ENCODE peak calls at places on chromosomes 13 and 19, in six cellular contexts. F is GM12891, M is GM12878, W is HepG2, T is H1, Z is K562. L is an unnamed sample.

GRCh38 chr13:67229438-67230242 is 496 bp downstream of the PCDH9 start:
- DNase-seq in M (no peak), Z (no peak), T (no peak), W (no peak), F (no peak), L (no peak)

GRCh38 chr19:27742041-27742440 is 1470.9 kb downstream of the UQCRFS1 start:
- DNase-seq in Z (no peak), F (no peak), T (no peak), W (no peak), M (no peak), L (no peak)

GRCh38 chr13:113528101-113528797 is 37.7 kb upstream of the DCUN1D2 start:
- DNase-seq in W (no peak), T (no peak), Z (no peak), F (no peak), M (no peak), L (no peak)

GRCh38 chr13:73972503-73972902 is 161.7 kb downstream of the KLF12 start:
- DNase-seq in F (no peak), W (peak; percentile 25), T (no peak), Z (no peak), M (no peak), L (no peak)

GRCh38 chr13:104869501-104869900 is 1666.0 kb downstream of the EFNB2 start:
- DNase-seq in W (no peak), F (no peak), M (no peak), T (no peak), Z (no peak), L (no peak)

GRCh38 chr19:9885077-9885552 is 50.0 kb downstream of the PIN1 start:
- DNase-seq in W (no peak), F (no peak), Z (no peak), M (no peak), T (no peak), L (no peak)

GRCh38 chr13:23349127-23349897 is 84.2 kb downstream of the SACS start:
- DNase-seq in W (no peak), F (no peak), Z (no peak), T (no peak), M (no peak), L (no peak)

GRCh38 chr13:23567792-23568480 is 2.3 kb upstream of the TNFRSF19 start:
- DNase-seq in Z (no peak), W (peak; percentile 77), T (no peak), F (no peak), M (no peak), L (no peak)

GRCh38 chr13:106104281-106104901 is 431.1 kb downstream of the EFNB2 start:
- DNase-seq in M (no peak), W (no peak), Z (no peak), T (no peak), F (no peak), L (no peak)

GRCh38 chr13:80145291-80145690 is 195.6 kb downstream of the SPRY2 start:
- DNase-seq in W (no peak), M (no peak), T (no peak), Z (no peak), F (no peak), L (no peak)

GRCh38 chr19:51887522-51888498 is at the start of gene ZNF577:
- DNase-seq in M (no peak), Z (no peak), T (peak; percentile 82), W (no peak), F (no peak), L (no peak)

GRCh38 chr13:114049026-114049425 is 75.2 kb upstream of the C13orf46 start:
- DNase-seq in F (peak; percentile 58), M (no peak), T (no peak), Z (no peak), W (no peak), L (peak; percentile 56)

GRCh38 chr19:39802958-39803357 is 24.3 kb downstream of the LEUTX start:
- DNase-seq in F (no peak), W (no peak), T (no peak), M (no peak), Z (no peak), L (no peak)

GRCh38 chr13:93814658-93815057 is 588.1 kb downstream of the GPC6 start:
- DNase-seq in W (no peak), M (no peak), F (no peak), Z (no peak), T (no peak), L (no peak)

GRCh38 chr19:13025819-13026477 is 30.7 kb downstream of the NFIX start:
- DNase-seq in F (no peak), W (no peak), Z (no peak), M (no peak), T (no peak), L (no peak)

GRCh38 chr13:59874973-59875372 is 288.8 kb downstream of the DIAPH3 start:
- DNase-seq in F (no peak), W (no peak), Z (no peak), T (no peak), M (no peak), L (no peak)

GRCh38 chr19:372306-372890 is 27.8 kb upstream of the MIER2 start:
- DNase-seq in M (no peak), W (no peak), T (no peak), F (no peak), Z (no peak), L (no peak)

GRCh38 chr19:6694147-6694815 is 24.3 kb upstream of the TNFSF14 start:
- DNase-seq in Z (peak; percentile 69), M (no peak), T (no peak), W (peak; percentile 53), F (no peak), L (no peak)

GRCh38 chr13:20902438-20903163 is at the start of gene XPO4:
- DNase-seq in F (peak; percentile 85), W (peak; percentile 59), Z (peak; percentile 86), M (no peak), T (peak; percentile 94), L (peak; percentile 83)

GRCh38 chr13:88925954-88926353 is 1254.8 kb downstream of the SLITRK5 start:
- DNase-seq in F (no peak), Z (no peak), T (no peak), M (no peak), W (no peak), L (no peak)

GRCh38 chr13:75927183-75927582 is 291.1 kb downstream of the LMO7 start:
- DNase-seq in W (no peak), T (no peak), M (no peak), Z (no peak), F (no peak), L (no peak)

GRCh38 chr19:42279148-42279901 is 10.3 kb downstream of the CIC start:
- DNase-seq in M (no peak), T (no peak), F (no peak), Z (no peak), W (no peak), L (no peak)

GRCh38 chr19:42280761-42281174 is 11.7 kb downstream of the CIC start:
- DNase-seq in T (no peak), M (no peak), Z (no peak), F (no peak), W (no peak), L (no peak)

GRCh38 chr19:42281175-42282035 is 12.4 kb downstream of the CIC start:
- DNase-seq in W (peak; percentile 76), T (peak; percentile 73), F (no peak), Z (peak; percentile 37), M (no peak), L (no peak)

GRCh38 chr19:42277821-42278809 is 9.1 kb downstream of the CIC start:
- DNase-seq in Z (no peak), T (no peak), M (no peak), W (no peak), F (no peak), L (no peak)

DNA sequence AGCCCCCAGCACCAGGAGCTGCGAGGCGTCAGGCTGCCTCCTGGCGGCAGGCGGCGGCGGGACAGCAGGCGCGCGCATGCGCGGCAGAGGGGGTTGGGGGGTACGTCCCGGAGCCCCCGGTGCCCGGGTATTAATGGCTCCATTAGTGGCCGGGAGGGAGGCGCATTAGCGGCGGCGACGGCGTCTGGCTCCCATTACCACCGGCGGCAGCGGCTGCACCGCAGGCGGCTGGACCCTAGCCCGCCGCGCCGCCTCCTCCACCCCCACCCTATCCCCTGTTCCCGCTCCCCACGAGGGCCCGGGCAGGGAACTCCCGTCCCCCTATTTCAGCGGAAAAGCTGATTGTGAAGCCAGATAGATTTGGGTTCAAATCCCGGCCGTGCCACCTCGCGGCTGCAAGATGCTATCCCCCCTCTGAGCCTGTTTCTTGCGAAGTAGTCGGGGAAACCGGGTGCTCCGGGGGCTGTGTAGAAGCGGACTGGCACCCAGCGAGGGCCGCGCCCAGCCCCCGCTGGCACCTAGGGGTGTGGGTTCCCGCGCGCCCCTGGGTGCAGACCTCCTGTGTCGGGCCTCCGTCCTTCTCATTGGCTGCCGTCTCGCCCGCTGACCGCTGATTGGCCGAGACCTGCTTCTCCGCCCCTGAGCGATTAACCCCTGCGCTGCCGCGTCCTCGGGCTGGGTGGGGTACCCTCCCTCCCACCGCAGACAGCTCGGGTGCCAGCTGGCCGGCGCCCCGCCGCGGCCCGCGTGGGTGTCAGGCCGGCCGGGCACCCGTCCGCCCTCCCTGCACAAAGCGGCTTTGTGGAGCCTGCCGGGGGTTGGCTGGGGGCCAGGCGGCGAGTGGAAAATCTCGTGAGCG is 11.1 kb downstream of the CIC start:
- DNase-seq in F (peak; percentile 96), Z (peak; percentile 94), W (peak; percentile 79), M (peak; percentile 74), T (peak; percentile 95), L (peak; percentile 99)
- TF ChIP-seq POLR2A in F (peak; percentile 42), Z (peak; percentile 70), W (peak; percentile 71), M (peak; percentile 65), T (peak; percentile 56), L (peak; percentile 40)

GRCh38 chr19:11115042-11115441 is 25.8 kb downstream of the LDLR start:
- DNase-seq in T (no peak), W (no peak), M (no peak), F (no peak), Z (no peak), L (no peak)

GRCh38 chr19:11111771-11112144 is 22.5 kb downstream of the LDLR start:
- DNase-seq in F (no peak), W (no peak), Z (no peak), T (no peak), M (no peak), L (no peak)

GRCh38 chr19:11111117-11111770 is 22.0 kb downstream of the LDLR start:
- DNase-seq in M (no peak), T (no peak), F (no peak), Z (peak; percentile 26), W (no peak), L (no peak)

GRCh38 chr19:11115895-11116446 is 26.7 kb downstream of the LDLR start:
- DNase-seq in Z (peak; percentile 11), M (no peak), T (no peak), W (no peak), F (no peak), L (no peak)

GRCh38 chr19:11113140-11113708 is 24.0 kb downstream of the LDLR start:
- DNase-seq in M (no peak), Z (peak; percentile 20), T (no peak), F (no peak), W (no peak), L (no peak)
- TF ChIP-seq TAF1 in M (no peak), Z (no peak), T (no peak), F (no peak), W (no peak), L (no peak)

DNA sequence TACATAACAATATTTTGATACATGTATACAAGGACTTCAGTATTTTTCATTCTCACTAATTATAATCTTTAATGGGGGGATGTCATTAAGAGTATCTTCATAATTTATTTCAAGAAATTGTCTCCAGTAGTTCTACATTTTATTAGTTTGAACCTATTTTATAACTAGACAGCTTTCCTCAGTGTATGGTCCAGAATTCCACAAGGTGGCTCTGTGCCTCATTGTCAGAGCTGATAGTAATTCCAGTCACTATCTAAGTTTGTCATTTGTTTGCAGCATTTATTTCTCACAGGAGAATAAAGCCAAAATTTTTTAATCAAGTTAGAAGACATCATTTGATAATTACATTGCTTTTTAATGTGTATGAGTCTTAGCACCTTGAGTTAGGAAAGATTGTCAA is 1633.0 kb upstream of the PCDH20 start:
- DNase-seq in F (no peak), W (no peak), T (no peak), M (no peak), Z (no peak), L (no peak)
- TF ChIP-seq POLR2A in F (no peak), W (no peak), T (no peak), M (no peak), Z (no peak), L (no peak)

GRCh38 chr13:41909524-41909923 is 51.4 kb downstream of the VWA8 start:
- DNase-seq in Z (no peak), F (no peak), M (no peak), T (no peak), W (no peak), L (no peak)
- TF ChIP-seq TAF1 in Z (no peak), F (no peak), M (no peak), T (no peak), W (no peak), L (no peak)